ENCODE peak calls at places on chromosomes 2 and 18, in eight cellular contexts. W is neural progenitor cell, S is fibroblast of lung, T is psoas muscle, P is fibroblast of pulmonary artery, U is PC-3, G is nephron progenitor cell, L is coronary artery. E is an unnamed sample.

GRCh38 chr2:8003462-8004075 is 678.3 kb upstream of the ID2 start:
- DNase-seq in W (no peak), S (peak; percentile 62), T (peak; percentile 71), P (peak; percentile 73), U (no peak), G (peak; percentile 20), L (peak; percentile 83), E (no peak)

GRCh38 chr2:46909771-46910419 is 5.7 kb downstream of the MCFD2 start:
- DNase-seq in W (no peak), S (peak; percentile 95), T (peak; percentile 35), P (peak; percentile 70), U (peak; percentile 90), G (no peak), L (no peak), E (peak; percentile 94)

GRCh38 chr2:219784178-219784577 is 156.7 kb downstream of the SLC4A3 start:
- DNase-seq in W (no peak), S (no peak), T (no peak), P (no peak), U (no peak), G (no peak), L (no peak), E (no peak)

GRCh38 chr2:196957442-196957841 is 30.9 kb upstream of the PGAP1 start:
- DNase-seq in W (peak; percentile 79), S (no peak), T (no peak), P (no peak), U (no peak), G (no peak), L (no peak), E (no peak)

GRCh38 chr2:240858321-240858720 is 10.3 kb upstream of the AGXT start:
- DNase-seq in W (no peak), S (no peak), T (no peak), P (no peak), U (no peak), G (no peak), L (no peak), E (no peak)

GRCh38 chr2:129240061-129240460 is 739.4 kb upstream of the RAB6C start:
- DNase-seq in W (no peak), S (no peak), T (no peak), P (no peak), U (no peak), G (no peak), L (no peak), E (no peak)

GRCh38 chr2:55150834-55151233 is 81.3 kb downstream of the CLHC1 start:
- DNase-seq in W (no peak), S (no peak), T (no peak), P (no peak), U (no peak), G (no peak), L (no peak), E (no peak)

GRCh38 chr2:234203135-234203984 is 152.9 kb downstream of the SPP2 start:
- DNase-seq in W (no peak), S (peak; percentile 99), T (no peak), P (peak; percentile 95), U (peak; percentile 97), G (no peak), L (no peak), E (peak; percentile 100)

GRCh38 chr2:127629637-127630036 is 16.3 kb upstream of the GPR17 start:
- DNase-seq in W (no peak), S (no peak), T (peak; percentile 6), P (no peak), U (no peak), G (no peak), L (no peak), E (no peak)

GRCh38 chr2:195779491-195779890 is 122.5 kb downstream of the SLC39A10 start:
- DNase-seq in W (no peak), S (no peak), T (no peak), P (no peak), U (peak; percentile 66), G (no peak), L (no peak), E (peak; percentile 39)

GRCh38 chr2:162297925-162298552 is 20.4 kb downstream of the IFIH1 start:
- DNase-seq in W (peak; percentile 81), S (peak; percentile 60), T (no peak), P (peak; percentile 89), U (peak; percentile 92), G (peak; percentile 65), L (no peak), E (peak; percentile 72)

GRCh38 chr2:219663116-219663762 is 35.8 kb downstream of the SLC4A3 start:
- DNase-seq in W (no peak), S (no peak), T (no peak), P (no peak), U (no peak), G (no peak), L (peak; percentile 45), E (no peak)

GRCh38 chr2:20990446-20990988 is 53.4 kb downstream of the APOB start:
- DNase-seq in W (no peak), S (no peak), T (no peak), P (no peak), U (no peak), G (no peak), L (no peak), E (no peak)

GRCh38 chr2:224573724-224574123 is 11.4 kb downstream of the CUL3 start:
- DNase-seq in W (no peak), S (no peak), T (no peak), P (no peak), U (no peak), G (no peak), L (no peak), E (no peak)

GRCh38 chr2:44120428-44120827 is 48.2 kb upstream of the PPM1B start:
- DNase-seq in W (no peak), S (peak; percentile 89), T (no peak), P (peak; percentile 84), U (peak; percentile 86), G (no peak), L (no peak), E (peak; percentile 83)

DNA sequence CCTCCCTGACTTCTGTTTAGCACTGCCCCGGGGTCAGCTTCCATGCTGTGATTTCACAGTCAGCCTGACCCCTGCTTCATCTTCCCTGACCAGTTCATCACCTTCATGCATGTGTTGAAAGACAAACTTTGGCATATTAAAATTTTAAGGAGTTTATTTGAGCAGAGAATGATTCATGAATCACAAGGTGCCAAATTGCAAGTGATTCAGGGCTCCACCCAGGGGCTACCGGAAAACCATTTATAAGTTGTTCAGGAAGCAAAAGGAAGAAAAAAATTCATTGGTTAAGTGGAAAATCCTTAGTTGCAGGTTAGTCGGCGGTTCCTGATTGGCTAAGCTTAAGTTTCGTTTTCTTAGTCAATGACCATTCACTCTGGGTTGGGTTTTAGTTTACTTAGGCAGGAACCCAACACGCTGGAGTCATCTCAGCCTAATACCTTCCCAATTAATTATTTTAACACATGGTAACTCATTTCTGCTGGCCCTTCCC is 10.6 kb downstream of the IL1F10 start:
- DNase-seq in W (no peak), S (peak; percentile 67), T (no peak), P (no peak), U (peak; percentile 97), G (no peak), L (no peak), E (peak; percentile 98)
- TF ChIP-seq CTCF in W (no peak), S (no peak), T (no peak), P (no peak), U (no peak), G (no peak), L (no peak), E (no peak)

GRCh38 chr2:205687018-205687956 is 5.0 kb downstream of the NRP2 start:
- DNase-seq in W (no peak), S (no peak), T (no peak), P (no peak), U (no peak), G (no peak), L (no peak), E (peak; percentile 29)
- TF ChIP-seq CTCF in W (no peak), S (no peak), T (no peak), P (no peak), U (no peak), G (no peak), L (no peak), E (no peak)

GRCh38 chr18:75131455-75132000 is 77.4 kb downstream of the PTGR3 start:
- DNase-seq in W (no peak), S (no peak), T (no peak), P (no peak), U (no peak), G (no peak), L (peak; percentile 57), E (no peak)

GRCh38 chr18:75129717-75130477 is 79.0 kb downstream of the PTGR3 start:
- DNase-seq in W (no peak), S (no peak), T (no peak), P (no peak), U (no peak), G (no peak), L (no peak), E (no peak)

GRCh38 chr18:75132068-75132467 is 76.9 kb downstream of the PTGR3 start:
- DNase-seq in W (no peak), S (no peak), T (no peak), P (no peak), U (no peak), G (no peak), L (peak; percentile 12), E (no peak)

GRCh38 chr18:75128911-75129716 is 79.8 kb downstream of the PTGR3 start:
- DNase-seq in W (no peak), S (no peak), T (no peak), P (no peak), U (no peak), G (no peak), L (peak; percentile 69), E (no peak)

DNA sequence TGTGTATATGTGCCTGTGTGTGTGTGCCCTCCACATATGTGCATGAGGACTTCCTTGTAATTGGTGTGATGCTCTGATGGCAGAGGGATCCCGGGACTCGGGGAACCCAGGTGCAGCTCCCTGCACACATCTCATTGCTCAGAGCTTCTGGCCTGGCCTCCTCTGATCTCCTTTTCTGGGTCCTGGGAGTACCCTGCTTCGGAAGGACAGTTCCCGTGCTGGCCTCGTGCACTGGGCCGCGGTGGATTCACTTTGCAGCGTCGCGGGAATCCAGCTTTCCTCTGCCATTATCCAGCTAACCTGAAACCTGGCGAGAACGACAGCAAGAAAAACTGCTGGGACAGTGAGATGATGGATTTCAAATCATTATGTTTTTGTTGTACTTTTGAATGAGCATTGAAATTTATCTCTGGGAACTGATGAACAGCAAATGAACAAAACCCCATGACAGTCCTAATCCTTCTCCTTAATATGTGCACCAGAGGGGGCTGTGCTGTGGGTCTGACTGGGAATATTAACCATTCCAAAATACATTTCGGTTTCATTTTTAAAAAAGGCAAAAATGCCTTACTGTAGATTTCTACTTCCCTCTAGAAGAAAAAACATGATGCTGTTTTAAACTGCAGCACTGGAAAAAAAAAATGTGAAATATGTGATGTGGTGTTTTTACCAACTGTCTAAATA is 78.2 kb downstream of the PTGR3 start:
- DNase-seq in W (peak; percentile 11), S (no peak), T (no peak), P (no peak), U (peak; percentile 20), G (no peak), L (peak; percentile 35), E (no peak)
- TF ChIP-seq CTCF in W (no peak), S (peak; percentile 29), T (no peak), P (peak; percentile 20), U (peak; percentile 45), G (no peak), L (no peak), E (no peak)

GRCh38 chr2:202589582-202589949 is 45.2 kb upstream of the FAM117B start:
- DNase-seq in W (peak; percentile 21), S (no peak), T (no peak), P (no peak), U (no peak), G (no peak), L (no peak), E (no peak)

GRCh38 chr2:202588647-202589581 is 45.9 kb upstream of the FAM117B start:
- DNase-seq in W (peak; percentile 93), S (peak; percentile 63), T (peak; percentile 51), P (peak; percentile 76), U (peak; percentile 89), G (peak; percentile 70), L (no peak), E (peak; percentile 70)

GRCh38 chr2:202583709-202584219 is 51.0 kb upstream of the FAM117B start:
- DNase-seq in W (no peak), S (no peak), T (no peak), P (no peak), U (no peak), G (no peak), L (no peak), E (no peak)
- TF ChIP-seq CTCF in W (no peak), S (no peak), T (no peak), P (no peak), U (no peak), G (no peak), L (no peak), E (no peak)

E was measured in bronchial epithelial cell.